ENCODE peak calls at places on chromosomes 6 and 20, in eight cellular contexts. P is OCI-LY7, U is GM23248, D is GM23338, W is HCT116, C is PC-3, Y is hepatocyte, Z is MM.1S. N is an unnamed sample.

GRCh38 chr20:63846938-63847373 is 14.3 kb upstream of the ABHD16B start:
- DNase-seq in D (no peak), U (no peak), Z (no peak), Y (no peak), C (no peak), W (no peak), P (no peak), N (no peak)

GRCh38 chr6:169800668-169801395 is 49.4 kb downstream of the ERMARD start:
- DNase-seq in Y (peak), Z (peak), U (peak), D (no peak), C (peak), W (peak), P (no peak), N (no peak)

GRCh38 chr6:41427642-41428401 is 92.4 kb downstream of the NCR2 start:
- DNase-seq in U (peak), C (peak), Y (peak), D (peak), P (no peak), W (no peak), Z (no peak), N (peak)

GRCh38 chr20:50450961-50451752 is 59.0 kb upstream of the PTPN1 start:
- DNase-seq in D (peak), U (peak), Y (peak), Z (peak), P (peak), C (no peak), W (no peak), N (peak)

GRCh38 chr20:34129518-34130162 is 17.6 kb upstream of the EIF2S2 start:
- DNase-seq in P (peak), W (peak), Y (peak), Z (peak), U (peak), C (peak), D (peak), N (peak)

GRCh38 chr20:23528867-23529431 is 38.0 kb downstream of the CST8 start:
- DNase-seq in Y (peak), U (no peak), P (no peak), Z (no peak), D (no peak), W (peak), C (peak), N (no peak)

GRCh38 chr6:23690650-23691049 is 435.4 kb upstream of the NRSN1 start:
- DNase-seq in P (no peak), C (no peak), Z (no peak), Y (no peak), U (no peak), W (no peak), D (no peak), N (no peak)

GRCh38 chr6:109318328-109318876 is 63.9 kb downstream of the CD164 start:
- DNase-seq in P (no peak), U (no peak), W (no peak), Z (no peak), Y (peak), C (no peak), D (no peak), N (peak)

DNA sequence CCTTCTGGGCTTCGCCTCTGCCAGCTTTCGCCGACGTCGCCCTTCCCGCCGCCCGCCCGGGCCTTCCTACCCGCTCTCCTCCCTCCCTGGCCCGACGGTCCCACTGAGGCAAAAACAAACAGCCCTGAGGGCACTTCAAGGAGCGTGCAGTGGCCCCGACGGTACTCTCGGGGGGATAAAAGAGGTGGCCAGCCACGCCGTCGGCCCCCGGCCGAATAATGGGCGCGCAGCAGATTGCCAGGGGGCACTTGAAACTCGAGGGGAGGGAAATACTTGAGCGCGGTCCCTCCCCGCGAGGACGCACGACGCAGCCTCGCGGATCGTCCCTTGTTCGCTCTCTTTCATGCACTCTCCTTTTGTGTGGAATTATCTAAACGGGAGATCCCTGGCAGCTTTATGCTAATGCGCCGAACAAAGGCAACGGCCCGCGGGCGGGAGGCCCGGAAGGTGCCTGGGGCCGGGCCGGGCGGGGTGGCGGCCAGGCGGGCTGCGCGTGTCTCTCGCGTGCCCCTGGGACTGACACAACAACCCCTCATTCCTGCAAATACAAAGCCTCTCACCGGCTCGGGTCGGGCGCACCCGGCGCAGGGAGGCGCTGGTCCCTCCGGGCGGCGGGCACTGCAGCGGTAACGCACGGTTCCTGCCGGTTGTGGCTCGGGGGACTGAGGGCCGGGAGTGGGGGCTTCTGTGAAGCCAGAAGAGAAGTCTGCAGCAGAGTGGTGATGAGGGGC is 3.7 kb upstream of the INSM1 start:
- DNase-seq in U (no peak), P (no peak), Z (no peak), D (peak), W (no peak), C (no peak), Y (no peak), N (peak)
- H3K4me3 ChIP-seq in U (no peak), P (no peak), Z (no peak), D (peak), W (no peak), C (peak), Y (no peak), N (peak)

GRCh38 chr6:17169701-17170100 is 67.9 kb downstream of the STMND1 start:
- DNase-seq in C (no peak), U (no peak), W (no peak), Z (no peak), P (no peak), D (no peak), Y (no peak), N (no peak)
- TF ChIP-seq EZH2phosphoT487 in C (no peak), U (no peak), W (no peak), Z (no peak), P (no peak), D (no peak), Y (no peak), N (no peak)

GRCh38 chr6:129022011-129022553 is 139.1 kb downstream of the LAMA2 start:
- DNase-seq in D (no peak), Z (no peak), W (no peak), C (no peak), P (no peak), Y (no peak), U (no peak), N (no peak)
- H3K4me3 ChIP-seq in D (no peak), Z (no peak), W (no peak), C (no peak), P (no peak), Y (no peak), U (no peak), N (no peak)

DNA sequence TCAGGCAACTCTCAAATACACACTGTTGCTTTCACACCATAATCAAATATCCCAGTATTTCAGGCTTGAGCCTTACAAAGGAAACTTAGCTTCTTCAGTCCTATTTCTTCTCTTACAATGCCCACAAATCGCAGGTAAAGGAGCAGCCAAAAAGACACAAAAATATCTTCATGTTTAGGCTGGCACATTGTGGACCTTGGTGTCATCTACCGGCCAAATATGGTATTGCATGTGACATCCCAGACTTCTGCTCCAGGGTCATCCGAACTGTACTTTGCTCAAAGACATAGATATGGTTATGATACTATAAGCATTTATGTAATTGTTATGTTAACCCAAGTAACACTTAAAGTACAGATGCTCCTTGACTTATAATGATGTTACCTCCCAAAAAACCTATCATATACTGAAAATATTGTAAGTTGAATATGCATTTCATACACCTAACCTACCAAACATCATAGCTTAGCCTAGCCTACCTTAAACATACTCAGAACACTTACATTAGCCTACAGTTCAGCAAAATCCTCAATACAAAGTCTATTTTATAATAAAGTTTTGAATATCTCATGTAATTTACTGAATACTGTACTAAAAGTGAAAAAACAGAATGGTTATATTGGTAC is 4.6 kb downstream of the OR2H2 start:
- DNase-seq in D (peak), P (peak), U (peak), W (peak), Z (peak), Y (peak), C (peak), N (peak)
- TF ChIP-seq EZH2phosphoT487 in D (no peak), P (no peak), U (no peak), W (no peak), Z (no peak), Y (no peak), C (no peak), N (no peak)